ENCODE peak calls at places on chromosomes 1 and 21, in four cellular contexts. One of them, this sample, is unnamed.
A peak's percentile ranks its signal among the peaks of the same experiment; 100 is the strongest.

GRCh38 chr1:41907446-41907845 is 11.3 kb downstream of the HIVEP3 start:
- DNase-seq in stimulated activated CD4-positive, alpha-beta T cell treated with anti-CD3 and anti-CD28 coated beads, Interleukin-15, amount 100 ng/mL, for 1 hour: no peak
- DNase-seq in naive thymus-derived CD8-positive, alpha-beta T cell: no peak
- DNase-seq in GM04503: no peak
- DNase-seq in this sample: no peak

GRCh38 chr1:16120940-16121410 is 34.9 kb downstream of the EPHA2 start:
- DNase-seq in stimulated activated CD4-positive, alpha-beta T cell treated with anti-CD3 and anti-CD28 coated beads, Interleukin-15, amount 100 ng/mL, for 1 hour: no peak
- DNase-seq in naive thymus-derived CD8-positive, alpha-beta T cell: no peak
- DNase-seq in GM04503: no peak
- DNase-seq in this sample: no peak

GRCh38 chr1:184802739-184803492 is 48.3 kb upstream of the EDEM3 start:
- DNase-seq in stimulated activated CD4-positive, alpha-beta T cell treated with anti-CD3 and anti-CD28 coated beads, Interleukin-15, amount 100 ng/mL, for 1 hour: no peak
- DNase-seq in naive thymus-derived CD8-positive, alpha-beta T cell: no peak
- DNase-seq in GM04503: no peak
- DNase-seq in this sample: no peak

GRCh38 chr1:17199267-17200044 is 5.5 kb upstream of the PADI1 start:
- DNase-seq in stimulated activated CD4-positive, alpha-beta T cell treated with anti-CD3 and anti-CD28 coated beads, Interleukin-15, amount 100 ng/mL, for 1 hour: no peak
- DNase-seq in naive thymus-derived CD8-positive, alpha-beta T cell: no peak
- DNase-seq in GM04503: no peak
- DNase-seq in this sample: no peak

GRCh38 chr1:28027660-28028059 is 60.8 kb downstream of the EYA3 start:
- DNase-seq in stimulated activated CD4-positive, alpha-beta T cell treated with anti-CD3 and anti-CD28 coated beads, Interleukin-15, amount 100 ng/mL, for 1 hour: no peak
- DNase-seq in naive thymus-derived CD8-positive, alpha-beta T cell: no peak
- DNase-seq in GM04503: no peak
- DNase-seq in this sample: no peak

GRCh38 chr1:115946116-115946515 is 30.2 kb upstream of the SLC22A15 start:
- DNase-seq in stimulated activated CD4-positive, alpha-beta T cell treated with anti-CD3 and anti-CD28 coated beads, Interleukin-15, amount 100 ng/mL, for 1 hour: no peak
- DNase-seq in naive thymus-derived CD8-positive, alpha-beta T cell: no peak
- DNase-seq in GM04503: no peak
- DNase-seq in this sample: no peak

GRCh38 chr1:232876506-232877360 is 71.5 kb downstream of the MAP10 start:
- DNase-seq in stimulated activated CD4-positive, alpha-beta T cell treated with anti-CD3 and anti-CD28 coated beads, Interleukin-15, amount 100 ng/mL, for 1 hour: no peak
- DNase-seq in naive thymus-derived CD8-positive, alpha-beta T cell: no peak
- DNase-seq in GM04503: no peak
- DNase-seq in this sample: no peak

GRCh38 chr1:16205891-16206546 is 6.4 kb downstream of the ARHGEF19 start:
- DNase-seq in stimulated activated CD4-positive, alpha-beta T cell treated with anti-CD3 and anti-CD28 coated beads, Interleukin-15, amount 100 ng/mL, for 1 hour: no peak
- DNase-seq in naive thymus-derived CD8-positive, alpha-beta T cell: no peak
- DNase-seq in GM04503: no peak
- DNase-seq in this sample: no peak

GRCh38 chr21:42465008-42465878 is 30.8 kb downstream of the RSPH1 start:
- DNase-seq in stimulated activated CD4-positive, alpha-beta T cell treated with anti-CD3 and anti-CD28 coated beads, Interleukin-15, amount 100 ng/mL, for 1 hour: no peak
- DNase-seq in naive thymus-derived CD8-positive, alpha-beta T cell: no peak
- DNase-seq in GM04503: no peak
- DNase-seq in this sample: no peak

GRCh38 chr1:45543599-45544417 is 6.8 kb upstream of the AKR1A1 start:
- DNase-seq in stimulated activated CD4-positive, alpha-beta T cell treated with anti-CD3 and anti-CD28 coated beads, Interleukin-15, amount 100 ng/mL, for 1 hour: peak; percentile 51
- DNase-seq in naive thymus-derived CD8-positive, alpha-beta T cell: peak; percentile 51
- DNase-seq in GM04503: no peak
- DNase-seq in this sample: peak; percentile 63

GRCh38 chr1:55481634-55482033 is 266.5 kb upstream of the USP24 start:
- DNase-seq in stimulated activated CD4-positive, alpha-beta T cell treated with anti-CD3 and anti-CD28 coated beads, Interleukin-15, amount 100 ng/mL, for 1 hour: no peak
- DNase-seq in naive thymus-derived CD8-positive, alpha-beta T cell: no peak
- DNase-seq in GM04503: no peak
- DNase-seq in this sample: no peak

GRCh38 chr1:228372183-228373003 is 34.2 kb downstream of the TRIM11 start:
- DNase-seq in stimulated activated CD4-positive, alpha-beta T cell treated with anti-CD3 and anti-CD28 coated beads, Interleukin-15, amount 100 ng/mL, for 1 hour: no peak
- DNase-seq in naive thymus-derived CD8-positive, alpha-beta T cell: no peak
- DNase-seq in GM04503: no peak
- DNase-seq in this sample: no peak

GRCh38 chr1:161810780-161811179 is 44.7 kb downstream of the ATF6 start:
- DNase-seq in stimulated activated CD4-positive, alpha-beta T cell treated with anti-CD3 and anti-CD28 coated beads, Interleukin-15, amount 100 ng/mL, for 1 hour: no peak
- DNase-seq in naive thymus-derived CD8-positive, alpha-beta T cell: no peak
- DNase-seq in GM04503: no peak
- DNase-seq in this sample: no peak

GRCh38 chr1:65525297-65526048 is 105.0 kb downstream of the LEPR start:
- DNase-seq in stimulated activated CD4-positive, alpha-beta T cell treated with anti-CD3 and anti-CD28 coated beads, Interleukin-15, amount 100 ng/mL, for 1 hour: no peak
- DNase-seq in naive thymus-derived CD8-positive, alpha-beta T cell: no peak
- DNase-seq in GM04503: no peak
- DNase-seq in this sample: no peak

GRCh38 chr1:184693011-184693410 is 61.6 kb downstream of the EDEM3 start:
- DNase-seq in stimulated activated CD4-positive, alpha-beta T cell treated with anti-CD3 and anti-CD28 coated beads, Interleukin-15, amount 100 ng/mL, for 1 hour: no peak
- DNase-seq in naive thymus-derived CD8-positive, alpha-beta T cell: no peak
- DNase-seq in GM04503: no peak
- DNase-seq in this sample: no peak

GRCh38 chr1:235917267-235917811 is 50.6 kb upstream of the LYST start:
- DNase-seq in stimulated activated CD4-positive, alpha-beta T cell treated with anti-CD3 and anti-CD28 coated beads, Interleukin-15, amount 100 ng/mL, for 1 hour: peak; percentile 35
- DNase-seq in naive thymus-derived CD8-positive, alpha-beta T cell: peak; percentile 43
- DNase-seq in GM04503: peak; percentile 99
- DNase-seq in this sample: peak; percentile 61

GRCh38 chr1:86991549-86992186 is 77.2 kb downstream of the HS2ST1 start:
- DNase-seq in stimulated activated CD4-positive, alpha-beta T cell treated with anti-CD3 and anti-CD28 coated beads, Interleukin-15, amount 100 ng/mL, for 1 hour: no peak
- DNase-seq in naive thymus-derived CD8-positive, alpha-beta T cell: no peak
- DNase-seq in GM04503: no peak
- DNase-seq in this sample: no peak

GRCh38 chr21:45970674-45971486 is 10.7 kb upstream of the COL6A1 start:
- DNase-seq in stimulated activated CD4-positive, alpha-beta T cell treated with anti-CD3 and anti-CD28 coated beads, Interleukin-15, amount 100 ng/mL, for 1 hour: no peak
- DNase-seq in naive thymus-derived CD8-positive, alpha-beta T cell: no peak
- DNase-seq in GM04503: no peak
- DNase-seq in this sample: peak; percentile 56

GRCh38 chr1:38018864-38019343 is 6.4 kb downstream of the UTP11 start:
- DNase-seq in stimulated activated CD4-positive, alpha-beta T cell treated with anti-CD3 and anti-CD28 coated beads, Interleukin-15, amount 100 ng/mL, for 1 hour: no peak
- DNase-seq in naive thymus-derived CD8-positive, alpha-beta T cell: no peak
- DNase-seq in GM04503: no peak
- DNase-seq in this sample: peak; percentile 17

GRCh38 chr21:45098867-45099266 is 24.5 kb downstream of the ADARB1 start:
- DNase-seq in stimulated activated CD4-positive, alpha-beta T cell treated with anti-CD3 and anti-CD28 coated beads, Interleukin-15, amount 100 ng/mL, for 1 hour: no peak
- DNase-seq in naive thymus-derived CD8-positive, alpha-beta T cell: no peak
- DNase-seq in GM04503: no peak
- DNase-seq in this sample: no peak

GRCh38 chr1:99952522-99952921 is 17.3 kb upstream of the SLC35A3 start:
- DNase-seq in stimulated activated CD4-positive, alpha-beta T cell treated with anti-CD3 and anti-CD28 coated beads, Interleukin-15, amount 100 ng/mL, for 1 hour: no peak
- DNase-seq in naive thymus-derived CD8-positive, alpha-beta T cell: no peak
- DNase-seq in GM04503: no peak
- DNase-seq in this sample: no peak

GRCh38 chr1:226634611-226635246 is 86.2 kb downstream of the STUM start:
- DNase-seq in stimulated activated CD4-positive, alpha-beta T cell treated with anti-CD3 and anti-CD28 coated beads, Interleukin-15, amount 100 ng/mL, for 1 hour: no peak
- DNase-seq in naive thymus-derived CD8-positive, alpha-beta T cell: no peak
- DNase-seq in GM04503: no peak
- DNase-seq in this sample: no peak

GRCh38 chr1:219757890-219758289 is 145.0 kb upstream of the ZC3H11B start:
- DNase-seq in stimulated activated CD4-positive, alpha-beta T cell treated with anti-CD3 and anti-CD28 coated beads, Interleukin-15, amount 100 ng/mL, for 1 hour: no peak
- DNase-seq in naive thymus-derived CD8-positive, alpha-beta T cell: no peak
- DNase-seq in GM04503: no peak
- DNase-seq in this sample: no peak